ENCODE peak calls at places on chromosomes 11 and 22, in five cellular contexts. E is anterior cingulate cortex, R is kidney tubule cell, J is neural crest cell, D is pancreas. N is an unnamed sample.

GRCh38 chr11:16607675-16608644 is 130.5 kb upstream of the C11orf58 start:
- DNase-seq in R (peak), D (peak), E (peak), J (peak), N (peak)

GRCh38 chr11:68035266-68035876 is 3.5 kb upstream of the TCIRG1 start:
- DNase-seq in D (no peak), J (no peak), E (no peak), R (no peak), N (no peak)

GRCh38 chr11:19589567-19590260 is 122.9 kb upstream of the NAV2 start:
- DNase-seq in J (no peak), D (no peak), E (no peak), R (no peak), N (no peak)

GRCh38 chr11:78361228-78361627 is 56.4 kb downstream of the GAB2 start:
- DNase-seq in R (no peak), J (no peak), E (no peak), D (no peak), N (no peak)

GRCh38 chr11:34565417-34566208 is 52.0 kb upstream of the ELF5 start:
- DNase-seq in E (no peak), D (no peak), J (no peak), R (peak), N (no peak)

GRCh38 chr22:36775589-36775965 is 342 bp downstream of the IFT27 start:
- DNase-seq in D (no peak), J (no peak), E (peak), R (peak), N (peak)

GRCh38 chr22:22835242-22835641 is 52.4 kb upstream of the IGLL5 start:
- DNase-seq in J (no peak), R (no peak), E (no peak), D (no peak), N (no peak)

GRCh38 chr22:42300286-42301071 is 30.0 kb upstream of the TCF20 start:
- DNase-seq in J (no peak), D (no peak), R (peak), E (no peak), N (peak)

GRCh38 chr11:85947431-85948272 is 92.5 kb downstream of the CCDC83 start:
- DNase-seq in J (no peak), E (no peak), D (no peak), R (peak), N (peak)

GRCh38 chr11:68900835-68901381 is 2.7 kb downstream of the MRPL21 start:
- DNase-seq in J (no peak), D (no peak), E (no peak), R (no peak), N (no peak)

GRCh38 chr22:38413085-38414008 is 41.7 kb downstream of the KCNJ4 start:
- DNase-seq in R (no peak), E (no peak), J (no peak), D (peak), N (no peak)

GRCh38 chr11:69464621-69464960 is 16.9 kb upstream of the LINC01488 start:
- DNase-seq in D (peak), J (no peak), E (no peak), R (no peak), N (no peak)

GRCh38 chr22:37231406-37232139 is 12.5 kb downstream of the RAC2 start:
- DNase-seq in J (no peak), E (no peak), R (no peak), D (no peak), N (no peak)

GRCh38 chr22:29710193-29710592 is 9.6 kb upstream of the CABP7 start:
- DNase-seq in D (no peak), E (no peak), J (no peak), R (no peak), N (no peak)

GRCh38 chr22:44182591-44183588 is 2.2 kb downstream of the PARVG start:
- DNase-seq in D (peak), J (no peak), E (peak), R (no peak), N (no peak)

GRCh38 chr11:134762248-134763029 is 350.4 kb upstream of the B3GAT1 start:
- DNase-seq in D (no peak), R (peak), E (no peak), J (no peak), N (no peak)

N was measured in mammary epithelial cell.